ENCODE peak calls at places on chromosomes 11 and 22, in five cellular contexts. X is ascending aorta; J is NT2/D1; T is MM.1S; E is CD4-positive, alpha-beta T cell. W is an unnamed sample. For H3K9me3, the result is how much of the 10 kb centered on the place peaks cover.

GRCh38 chr22:28410050-28410816 is 269.4 kb downstream of the TTC28 start:
- DNase-seq in X (no peak), J (no peak), T (no peak), E (no peak), W (no peak)

GRCh38 chr22:40922484-40923303 is 28.5 kb upstream of the RBX1 start:
- DNase-seq in X (no peak), J (peak), T (peak), E (no peak), W (no peak)

GRCh38 chr11:104573431-104573830 is 324.8 kb downstream of the CASP12 start:
- DNase-seq in X (no peak), J (no peak), T (no peak), E (no peak), W (no peak)

GRCh38 chr11:112485280-112485679 is 224.6 kb upstream of the PLET1 start:
- DNase-seq in X (no peak), J (no peak), T (no peak), E (no peak), W (no peak)

GRCh38 chr11:10984250-10984649 is 126.4 kb upstream of the ZBED5 start:
- DNase-seq in X (no peak), J (no peak), T (no peak), E (no peak), W (no peak)

GRCh38 chr11:11856638-11857037 is 14.9 kb downstream of the USP47 start:
- DNase-seq in X (no peak), J (no peak), T (peak), E (no peak), W (no peak)

GRCh38 chr22:43854786-43855271 is 7.5 kb downstream of the SULT4A1 start:
- DNase-seq in X (no peak), J (no peak), T (no peak), E (no peak), W (no peak)

GRCh38 chr11:44623716-44624491 is 58.4 kb downstream of the CD82 start:
- DNase-seq in X (peak), J (no peak), T (no peak), E (no peak), W (peak)

GRCh38 chr22:22386602-22387385 is 121.7 kb downstream of the ZNF280B start:
- DNase-seq in X (no peak), J (no peak), T (no peak), E (no peak), W (no peak)

GRCh38 chr11:12064136-12064953 is 46.0 kb upstream of the MICAL2 start:
- DNase-seq in X (no peak), J (no peak), T (no peak), E (no peak), W (no peak)

GRCh38 chr11:87176044-87176443 is 138.3 kb downstream of the TMEM135 start:
- DNase-seq in X (no peak), J (no peak), T (no peak), E (no peak), W (no peak)

GRCh38 chr11:68594123-68594522 is 90.2 kb upstream of the GAL start:
- DNase-seq in X (no peak), J (no peak), T (no peak), E (no peak), W (no peak)

GRCh38 chr11:68591719-68592118 is 92.6 kb upstream of the GAL start:
- DNase-seq in X (no peak), J (no peak), T (no peak), E (no peak), W (no peak)

GRCh38 chr11:68596231-68596630 is 88.1 kb upstream of the GAL start:
- DNase-seq in X (no peak), J (no peak), T (no peak), E (no peak), W (no peak)

GRCh38 chr11:68589817-68590216 is 94.5 kb upstream of the GAL start:
- DNase-seq in X (no peak), J (no peak), T (no peak), E (no peak), W (no peak)

GRCh38 chr11:68593441-68593840 is 90.9 kb upstream of the GAL start:
- DNase-seq in X (no peak), J (no peak), T (no peak), E (no peak), W (no peak)
- H3K9me3 ChIP-seq in X (under half), J (under half), T (under half), E (under half), W (under half)

GRCh38 chr11:28838741-28839140 is 730.6 kb downstream of the METTL15 start:
- DNase-seq in X (no peak), J (no peak), T (no peak), E (no peak), W (no peak)

GRCh38 chr11:28837599-28837998 is 729.4 kb downstream of the METTL15 start:
- DNase-seq in X (no peak), J (no peak), T (no peak), E (no peak), W (no peak)

GRCh38 chr11:28842716-28843115 is 734.5 kb downstream of the METTL15 start:
- DNase-seq in X (no peak), J (no peak), T (no peak), E (no peak), W (no peak)
- H3K9me3 ChIP-seq in X (under half), J (under half), T (under half), E (under half), W (under half)

DNA sequence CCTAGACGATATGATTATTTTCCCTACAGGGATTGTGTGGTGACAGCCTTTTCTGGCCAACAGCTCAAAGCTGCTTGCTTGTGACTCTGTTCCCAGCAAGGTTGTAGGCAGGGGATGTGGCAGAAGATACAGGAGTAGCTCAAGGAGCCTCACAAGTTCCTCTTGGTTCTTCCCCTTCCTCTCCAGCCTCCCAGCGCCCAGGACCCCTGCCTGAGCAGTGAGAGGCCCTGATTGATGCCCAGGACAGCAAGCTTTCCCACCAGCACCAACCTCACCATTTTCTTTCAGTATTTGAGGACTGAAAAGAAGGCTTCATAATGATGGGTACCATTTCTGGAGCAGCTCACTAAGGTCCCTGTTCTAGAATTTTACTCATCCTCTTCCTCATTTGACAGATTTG is 248.0 kb downstream of the TENM4 start:
- DNase-seq in X (no peak), J (no peak), T (no peak), E (no peak), W (no peak)
- H3K9me3 ChIP-seq in X (under half), J (under half), T (under half), E (under half), W (under half)

DNA sequence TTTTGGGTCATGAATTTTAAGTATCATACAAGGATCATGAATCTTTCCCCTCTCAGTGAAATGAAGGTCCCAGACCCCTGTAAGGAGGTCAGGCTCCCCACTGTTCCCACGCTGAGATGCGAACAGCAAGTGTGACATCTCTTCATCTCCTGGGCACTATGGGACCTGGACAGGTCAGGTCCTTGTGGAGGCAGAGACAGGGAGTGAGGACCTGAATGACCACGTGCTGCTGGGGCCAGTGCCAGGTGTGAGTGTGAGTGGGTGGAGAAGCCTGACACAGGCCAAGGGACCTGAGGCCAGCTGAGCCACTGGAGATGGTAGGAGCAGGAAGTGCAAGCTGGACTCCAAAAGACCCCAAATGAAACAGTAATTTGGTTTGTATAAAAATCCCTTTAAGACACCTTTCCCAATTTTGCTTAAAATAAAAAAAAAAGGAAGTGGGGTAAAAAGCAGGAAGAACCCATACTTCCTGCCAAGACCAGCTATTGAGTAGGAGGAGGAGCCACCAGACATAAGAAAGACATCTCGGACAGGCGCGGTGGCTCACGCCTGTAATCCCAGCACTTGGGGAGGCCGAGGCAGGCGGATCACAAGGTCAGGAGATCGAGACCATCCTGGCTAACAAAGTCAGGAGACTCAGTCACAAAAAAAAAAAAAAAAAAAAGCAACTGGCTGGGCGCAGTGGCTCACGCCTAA is 35.4 kb upstream of the SERPIND1 start:
- DNase-seq in X (no peak), J (no peak), T (no peak), E (no peak), W (no peak)
- H3K9me3 ChIP-seq in X (under half), J (under half), T (under half), E (under half), W (under half)

DNA sequence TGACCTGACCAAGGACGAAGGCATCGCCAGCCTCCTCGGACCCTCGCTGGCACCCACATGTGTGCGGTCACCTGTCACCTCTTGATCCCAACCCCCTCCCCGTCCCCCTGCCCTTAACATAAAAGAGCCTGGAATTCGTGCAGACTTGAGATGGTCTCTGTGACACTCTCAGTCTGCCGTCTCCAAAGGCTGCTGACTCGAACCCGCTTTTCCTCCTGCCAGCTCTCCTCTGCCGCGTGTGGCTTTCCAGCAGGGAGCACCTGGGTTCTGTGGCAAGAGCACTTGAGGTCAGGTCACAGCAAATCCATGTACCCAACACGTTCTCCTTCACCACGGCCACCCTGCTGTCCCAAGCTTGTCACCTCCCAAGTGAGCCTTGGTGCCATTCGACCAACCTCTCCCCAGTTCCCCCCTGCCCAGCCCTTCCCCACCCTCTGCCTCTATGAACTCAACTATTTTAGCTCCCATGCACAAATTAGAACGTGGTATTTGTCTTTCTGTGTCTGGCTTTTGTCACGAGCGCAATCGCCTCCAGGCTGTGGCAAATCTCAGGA is 207.6 kb downstream of the BRD1 start:
- DNase-seq in X (no peak), J (no peak), T (no peak), E (no peak), W (no peak)
- H3K9me3 ChIP-seq in X (under half), J (under half), T (under half), E (under half), W (under half)

GRCh38 chr22:48346311-48346710 is 1481.4 kb downstream of the BRD1 start:
- DNase-seq in X (no peak), J (no peak), T (no peak), E (no peak), W (no peak)
- H3K9me3 ChIP-seq in X (under half), J (under half), T (under half), E (under half), W (under half)

DNA sequence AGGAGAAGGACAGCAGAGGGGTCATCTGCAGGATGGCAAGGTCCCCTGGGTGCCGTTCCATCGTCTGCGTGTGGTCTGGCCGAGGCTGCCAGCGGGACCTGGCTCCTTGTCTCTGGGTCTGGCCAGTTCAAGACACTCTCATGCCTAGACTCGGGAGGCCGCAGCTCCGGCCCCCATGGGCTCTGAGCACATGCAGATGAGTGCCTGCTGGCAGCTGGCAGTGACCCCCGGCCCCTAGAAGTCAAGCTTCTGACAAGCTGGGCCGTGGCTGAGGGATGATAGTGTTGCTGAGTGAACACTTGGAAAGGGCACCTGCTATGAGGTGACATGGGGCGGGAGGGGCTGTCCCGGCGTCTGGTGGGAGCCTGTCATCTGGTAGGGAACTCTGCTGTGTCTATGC is 1180.6 kb downstream of the BRD1 start:
- DNase-seq in X (no peak), J (no peak), T (no peak), E (no peak), W (no peak)
- H3K9me3 ChIP-seq in X (under half), J (under half), T (under half), E (under half), W (under half)